ENCODE peak calls at places on chromosome 17, in five cellular contexts. O, C, B, M and U are unnamed samples.

GRCh38 chr17:14299261-14300093 is 1.4 kb upstream of the HS3ST3B1 start:
- DNase-seq in M (peak), O (peak), C (peak), B (peak), U (no peak)

GRCh38 chr17:71437176-71437575 is 683.6 kb upstream of the SOX9 start:
- DNase-seq in C (no peak), M (no peak), B (no peak), O (no peak), U (peak)

GRCh38 chr17:7748098-7748775 is 30.7 kb downstream of the DNAH2 start:
- DNase-seq in C (no peak), M (peak), O (peak), B (no peak), U (peak)

GRCh38 chr17:79033741-79034501 is 10.0 kb downstream of the C1QTNF1 start:
- DNase-seq in M (no peak), B (no peak), O (no peak), C (no peak), U (no peak)

GRCh38 chr17:4006745-4007211 is 42.5 kb upstream of the ATP2A3 start:
- DNase-seq in C (no peak), B (no peak), O (peak), M (no peak), U (no peak)

GRCh38 chr17:40348562-40349476 is 15.7 kb downstream of the GJD3 start:
- DNase-seq in O (no peak), C (no peak), B (no peak), M (no peak), U (no peak)

GRCh38 chr17:20091161-20092029 is 82.2 kb downstream of the SPECC1 start:
- DNase-seq in C (no peak), O (no peak), M (peak), B (no peak), U (no peak)

GRCh38 chr17:65659512-65659911 is 98.1 kb upstream of the AXIN2 start:
- DNase-seq in M (no peak), B (no peak), C (no peak), O (no peak), U (no peak)

GRCh38 chr17:16425202-16425601 is 9.8 kb downstream of the TRPV2 start:
- DNase-seq in O (no peak), C (no peak), B (no peak), M (no peak), U (no peak)

GRCh38 chr17:71777048-71777638 is 343.7 kb upstream of the SOX9 start:
- DNase-seq in M (peak), B (no peak), C (no peak), O (no peak), U (no peak)

GRCh38 chr17:21304091-21304490 is 19.6 kb downstream of the MAP2K3 start:
- DNase-seq in C (no peak), B (no peak), M (no peak), O (no peak), U (no peak)

DNA sequence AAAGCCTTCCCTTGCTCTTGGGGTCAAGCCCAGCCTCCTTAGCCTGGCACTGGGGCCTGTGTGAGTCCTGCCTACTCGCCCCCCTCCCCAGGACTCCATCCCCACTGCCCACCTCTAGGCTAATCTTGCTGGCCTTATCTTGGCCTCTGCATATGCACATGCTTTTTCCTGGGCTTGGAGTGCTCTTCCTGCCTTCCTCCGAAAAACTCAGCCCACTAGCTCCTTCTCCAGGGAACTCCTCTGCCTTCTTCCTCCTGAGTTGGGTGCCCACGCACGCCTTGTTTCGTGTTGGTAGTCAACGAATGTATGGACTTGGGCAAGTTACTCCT is 16.5 kb downstream of the TBX2 start:
- DNase-seq in B (no peak), C (peak), M (no peak), O (no peak), U (no peak)
- H2BK15ac ChIP-seq in B (peak), C (no peak), M (no peak), O (no peak), U (no peak)

DNA sequence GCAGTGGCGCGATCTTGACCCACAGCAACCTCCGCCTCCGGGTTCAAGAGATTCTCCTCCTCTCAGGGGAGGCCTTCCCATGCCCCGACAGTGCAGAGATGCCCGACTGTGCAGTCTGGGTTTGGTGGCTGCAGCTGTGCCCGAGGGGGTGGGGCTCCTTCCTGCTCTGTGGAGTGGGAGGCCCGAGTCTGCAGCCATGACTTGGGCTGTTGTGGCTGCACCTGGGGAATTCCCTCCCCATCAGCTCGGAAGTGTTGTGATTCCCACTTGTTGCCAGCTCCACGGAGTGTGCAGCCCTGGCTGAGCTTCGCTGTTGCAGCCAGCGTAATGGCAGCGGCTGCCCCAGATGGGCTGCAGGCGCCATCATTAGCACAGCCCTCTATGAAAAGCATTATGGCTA is 66.4 kb upstream of the SMIM36 start:
- DNase-seq in B (no peak), O (no peak), C (no peak), M (no peak), U (peak)
- H2BK15ac ChIP-seq in B (no peak), O (no peak), C (no peak), M (no peak), U (no peak)

DNA sequence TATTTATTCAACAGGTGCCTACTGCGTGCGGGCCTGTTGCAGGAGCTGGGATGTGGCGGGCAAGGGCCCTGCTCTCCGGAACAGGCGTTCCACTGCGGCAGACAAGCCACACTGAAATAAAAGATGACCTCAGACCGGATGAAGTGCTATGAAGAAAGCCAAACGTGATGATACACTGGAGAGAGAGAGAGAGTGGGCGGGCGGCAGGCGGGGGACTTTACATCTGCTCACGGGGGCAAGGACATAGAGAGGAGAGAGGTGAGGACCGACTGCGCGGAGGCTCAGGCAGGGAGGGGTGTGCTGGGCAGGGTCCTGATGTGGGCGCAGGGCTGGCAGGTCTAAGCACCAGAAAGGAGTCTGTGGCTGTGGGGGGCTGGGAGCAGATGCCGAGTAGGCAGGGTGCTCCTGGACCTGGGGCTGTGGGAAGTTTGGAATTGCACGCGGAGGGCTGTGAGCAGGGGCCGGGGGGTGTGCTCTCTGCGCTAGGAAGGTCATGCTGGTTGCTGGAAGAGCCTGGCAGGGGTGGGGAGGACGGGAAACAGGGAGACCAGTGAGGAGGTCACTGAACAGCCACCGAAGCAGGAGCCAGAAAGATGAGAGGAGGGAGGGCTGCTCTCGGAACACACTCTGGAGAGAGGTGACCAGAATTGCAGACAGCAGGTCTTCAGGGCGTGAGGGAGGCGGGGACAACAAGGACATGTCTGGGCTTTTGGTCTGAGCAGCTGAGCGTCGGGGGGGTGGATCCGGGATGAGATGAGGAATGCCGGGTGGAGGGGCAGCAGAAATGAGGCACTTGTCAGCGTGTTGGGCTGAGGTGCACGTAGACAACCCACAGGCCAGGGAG is 9.9 kb downstream of the MXRA7 start:
- DNase-seq in B (no peak), C (no peak), O (peak), M (peak), U (peak)
- H2BK15ac ChIP-seq in B (no peak), C (no peak), O (no peak), M (peak), U (peak)

GRCh38 chr17:50046667-50047066 is 9.2 kb upstream of the ITGA3 start:
- DNase-seq in M (no peak), C (no peak), O (no peak), B (no peak), U (no peak)
- H2BK15ac ChIP-seq in M (no peak), C (no peak), O (no peak), B (no peak), U (peak)

GRCh38 chr17:36747861-36748260 is 146.5 kb downstream of the MRM1 start:
- DNase-seq in O (no peak), C (no peak), B (no peak), M (no peak), U (no peak)
- H2BK15ac ChIP-seq in O (no peak), C (no peak), B (no peak), M (no peak), U (no peak)